ENCODE peak calls at places on chromosomes 5 and 9, in ten cellular contexts. F, L, R, A, I, B, V, P, O and N are unnamed samples.

GRCh38 chr5:67059747-67060490 is 136.7 kb downstream of the CD180 start:
- DNase-seq in F (no peak), L (no peak), R (no peak), A (peak), I (no peak), B (peak), V (no peak), P (peak), O (no peak), N (no peak)

GRCh38 chr9:35618854-35619799 is 914 bp upstream of the CD72 start:
- DNase-seq in F (no peak), L (no peak), R (peak), A (peak), I (no peak), B (peak), V (no peak), P (no peak), O (no peak), N (no peak)

GRCh38 chr5:179403426-179404147 is 58.3 kb upstream of the ADAMTS2 start:
- DNase-seq in F (no peak), L (no peak), R (no peak), A (no peak), I (no peak), B (no peak), V (no peak), P (no peak), O (no peak), N (no peak)

GRCh38 chr9:135544981-135545635 is 818 bp upstream of the OBP2A start:
- DNase-seq in F (no peak), L (no peak), R (no peak), A (no peak), I (no peak), B (no peak), V (peak), P (no peak), O (no peak), N (no peak)

GRCh38 chr5:75168026-75168750 is 68.5 kb downstream of the ANKRD31 start:
- DNase-seq in F (no peak), L (no peak), R (no peak), A (no peak), I (no peak), B (no peak), V (no peak), P (no peak), O (no peak), N (no peak)

GRCh38 chr9:92808726-92809451 is 44.3 kb upstream of the BICD2 start:
- DNase-seq in F (peak), L (peak), R (peak), A (peak), I (peak), B (peak), V (peak), P (peak), O (peak), N (peak)

GRCh38 chr5:104635216-104635615 is 1072.6 kb upstream of the NUDT12 start:
- DNase-seq in F (no peak), L (no peak), R (no peak), A (peak), I (no peak), B (peak), V (no peak), P (peak), O (no peak), N (no peak)

GRCh38 chr5:146103594-146103993 is 1.8 kb downstream of the PLAC8L1 start:
- DNase-seq in F (no peak), L (no peak), R (peak), A (no peak), I (no peak), B (peak), V (no peak), P (peak), O (no peak), N (no peak)

GRCh38 chr5:115946655-115947054 is 15.6 kb upstream of the LVRN start:
- DNase-seq in F (no peak), L (no peak), R (peak), A (peak), I (no peak), B (no peak), V (no peak), P (peak), O (no peak), N (no peak)

GRCh38 chr9:124040186-124040920 is 28.8 kb downstream of the LHX2 start:
- DNase-seq in F (no peak), L (no peak), R (peak), A (peak), I (no peak), B (no peak), V (no peak), P (peak), O (no peak), N (no peak)

GRCh38 chr9:134413890-134414731 is 87.9 kb downstream of the RXRA start:
- DNase-seq in F (peak), L (peak), R (no peak), A (peak), I (no peak), B (peak), V (no peak), P (peak), O (no peak), N (no peak)

GRCh38 chr5:89396262-89396975 is 513.4 kb upstream of the MEF2C start:
- DNase-seq in F (peak), L (no peak), R (peak), A (peak), I (no peak), B (peak), V (no peak), P (peak), O (no peak), N (peak)

GRCh38 chr5:130164966-130165365 is 260.7 kb downstream of the CHSY3 start:
- DNase-seq in F (no peak), L (no peak), R (no peak), A (no peak), I (no peak), B (peak), V (no peak), P (peak), O (no peak), N (no peak)

GRCh38 chr9:114387678-114388431 is at the start of gene AKNA:
- DNase-seq in F (no peak), L (peak), R (peak), A (peak), I (peak), B (peak), V (peak), P (peak), O (peak), N (peak)

GRCh38 chr5:136063778-136064465 is 35.1 kb downstream of the TGFBI start:
- DNase-seq in F (no peak), L (no peak), R (no peak), A (no peak), I (no peak), B (no peak), V (no peak), P (no peak), O (no peak), N (no peak)

GRCh38 chr5:5900350-5900749 is 477.9 kb downstream of the ICE1 start:
- DNase-seq in F (no peak), L (no peak), R (no peak), A (no peak), I (no peak), B (no peak), V (no peak), P (no peak), O (no peak), N (no peak)

GRCh38 chr5:1464096-1464446 is 18.8 kb upstream of the SLC6A3 start:
- DNase-seq in F (no peak), L (no peak), R (no peak), A (no peak), I (no peak), B (no peak), V (peak), P (no peak), O (no peak), N (no peak)

DNA sequence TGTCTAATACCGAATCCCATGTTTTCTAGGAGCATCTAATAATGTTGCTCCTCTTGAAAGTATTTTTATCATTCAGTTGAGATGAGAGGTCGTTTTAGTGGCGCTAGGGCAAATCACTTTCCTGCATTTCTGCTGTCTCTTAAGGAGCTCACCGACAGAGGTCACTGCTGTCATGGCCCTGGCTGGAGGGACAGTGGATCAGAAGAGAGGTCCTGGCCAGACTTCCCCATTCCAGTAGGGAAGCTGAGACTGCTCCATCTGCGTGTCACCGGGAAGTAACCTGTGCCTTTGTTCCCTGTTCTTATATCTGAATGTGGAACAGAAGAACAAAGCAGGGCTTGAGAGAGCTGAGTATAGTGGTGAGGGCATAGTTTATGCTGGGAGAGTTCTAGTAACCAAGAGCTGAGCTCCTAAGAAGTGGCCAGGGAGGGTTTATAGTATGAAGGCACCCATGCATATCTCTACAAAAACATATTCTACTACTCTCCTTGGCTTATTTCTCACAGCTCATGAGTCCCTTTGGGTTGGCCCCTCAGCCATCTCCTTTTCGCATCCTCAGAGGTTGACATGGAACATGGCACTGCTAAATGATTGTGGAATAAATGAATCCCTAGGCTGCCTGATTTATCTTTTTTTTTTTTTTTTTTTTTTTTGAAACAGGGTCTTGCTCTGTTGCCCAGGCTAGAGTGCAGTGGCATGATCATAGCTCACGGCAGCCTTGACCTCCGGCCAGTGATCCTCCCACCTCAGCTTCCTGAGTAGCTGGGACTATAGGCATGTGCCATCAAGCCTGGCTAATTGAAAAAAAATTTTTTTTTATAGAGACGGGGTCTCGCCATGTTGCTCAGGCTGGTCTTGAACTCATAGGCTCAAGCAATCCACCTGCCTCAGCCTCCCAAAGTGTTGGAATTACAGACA is 27.2 kb downstream of the ATP6V0E1 start:
- DNase-seq in F (peak), L (peak), R (no peak), A (peak), I (no peak), B (peak), V (peak), P (no peak), O (peak), N (peak)
- TF ChIP-seq CTCF in F (no peak), L (peak), R (no peak), A (peak), I (peak), B (peak), V (no peak), P (peak), O (no peak), N (no peak)

GRCh38 chr9:89714316-89714715 is 109.5 kb downstream of the GADD45G start:
- DNase-seq in F (no peak), L (no peak), R (no peak), A (no peak), I (no peak), B (peak), V (no peak), P (no peak), O (no peak), N (no peak)
- TF ChIP-seq CTCF in F (no peak), L (no peak), R (no peak), A (no peak), I (no peak), B (no peak), V (no peak), P (no peak), O (no peak), N (no peak)

GRCh38 chr5:151463137-151464029 is 16.0 kb downstream of the SLC36A1 start:
- DNase-seq in F (no peak), L (no peak), R (no peak), A (no peak), I (no peak), B (no peak), V (no peak), P (no peak), O (peak), N (peak)
- TF ChIP-seq CTCF in F (no peak), L (peak), R (no peak), A (no peak), I (peak), B (no peak), V (no peak), P (peak), O (peak), N (peak)

DNA sequence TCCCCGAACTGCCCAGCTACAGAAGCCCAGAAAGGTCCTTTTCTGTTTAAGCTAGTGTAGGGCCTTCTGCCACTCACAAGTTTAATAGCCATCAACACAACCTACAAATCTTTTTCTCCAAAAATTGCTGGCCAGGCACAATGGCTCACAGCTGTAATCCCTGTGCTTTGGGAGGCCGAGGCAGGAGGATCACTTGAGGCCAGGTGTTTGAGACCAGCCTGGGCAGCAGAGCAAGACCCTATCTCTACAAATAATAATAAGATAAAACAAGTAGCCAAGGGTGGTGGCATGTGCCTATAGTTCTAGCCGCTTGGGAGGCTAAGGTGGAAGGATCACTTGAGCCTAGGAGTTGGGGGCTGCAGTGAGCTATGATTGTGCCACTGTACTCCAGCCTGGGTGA is 176.4 kb downstream of the HSD17B3 start:
- DNase-seq in F (no peak), L (no peak), R (no peak), A (no peak), I (no peak), B (no peak), V (no peak), P (no peak), O (no peak), N (no peak)
- TF ChIP-seq CTCF in F (no peak), L (no peak), R (no peak), A (no peak), I (no peak), B (no peak), V (no peak), P (no peak), O (no peak), N (no peak)

DNA sequence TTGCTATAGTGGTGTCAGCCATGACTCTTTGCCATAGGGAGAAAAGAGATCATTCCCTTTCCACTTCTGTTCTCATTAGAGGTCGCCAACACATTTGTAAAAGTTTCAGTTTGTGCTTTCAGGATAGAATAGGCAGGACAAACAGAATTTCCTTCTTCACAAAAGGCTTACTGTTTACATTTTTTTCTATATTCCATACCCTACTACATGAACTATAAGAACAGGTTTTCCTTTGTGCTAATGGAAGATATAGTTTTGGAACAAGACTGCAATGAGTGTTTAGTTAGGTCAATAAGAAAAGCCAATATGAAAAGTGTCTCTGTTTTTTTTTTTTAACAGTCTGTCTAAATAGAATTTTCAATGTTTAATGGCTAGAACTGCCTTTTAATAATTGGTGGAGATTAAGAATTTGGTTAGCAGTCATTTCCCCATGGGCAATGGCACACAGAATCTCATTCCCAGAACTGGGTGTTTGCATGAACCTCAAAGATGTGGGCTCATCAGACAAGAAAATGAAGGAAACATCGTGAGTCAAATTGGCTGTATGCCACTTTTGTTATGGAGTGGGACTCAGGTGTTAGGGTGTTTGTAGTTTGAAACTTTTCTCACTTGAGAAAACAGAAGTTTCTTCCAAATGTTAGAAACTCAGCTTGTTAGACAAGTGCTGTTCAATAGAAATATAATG is 75.2 kb upstream of the PRLR start:
- DNase-seq in F (no peak), L (no peak), R (no peak), A (no peak), I (no peak), B (no peak), V (no peak), P (no peak), O (no peak), N (no peak)
- TF ChIP-seq CTCF in F (no peak), L (no peak), R (no peak), A (no peak), I (no peak), B (no peak), V (no peak), P (no peak), O (no peak), N (no peak)

GRCh38 chr5:168047043-168047668 is 244.3 kb upstream of the WWC1 start:
- DNase-seq in F (peak), L (no peak), R (peak), A (peak), I (no peak), B (peak), V (no peak), P (peak), O (peak), N (peak)
- TF ChIP-seq CTCF in F (peak), L (peak), R (peak), A (peak), I (peak), B (no peak), V (no peak), P (peak), O (peak), N (peak)

GRCh38 chr9:136683173-136683745 is 4.0 kb downstream of the AGPAT2 start:
- DNase-seq in F (no peak), L (no peak), R (no peak), A (no peak), I (no peak), B (no peak), V (no peak), P (no peak), O (no peak), N (no peak)
- TF ChIP-seq CTCF in F (no peak), L (no peak), R (no peak), A (no peak), I (no peak), B (no peak), V (no peak), P (no peak), O (no peak), N (no peak)